ENCODE peak calls at places on chromosome 16, in ten cellular contexts. One of them, this sample, is unnamed.

GRCh38 chr16:85302848-85303353 is 190.6 kb upstream of the CIBAR2 start:
- DNase-seq in activated CD8-positive, alpha-beta T cell treated with anti-CD3 and anti-CD28 coated beads for 36 hours: no peak
- DNase-seq in progenitor cell of endocrine pancreas: no peak
- DNase-seq in fibroblast of pulmonary artery: no peak
- DNase-seq in NB4: no peak
- DNase-seq in AG09309: no peak
- DNase-seq in BE2C: no peak
- DNase-seq in activated B cell treated with CpG ODN at 0.5 μM for 24 hours: no peak
- DNase-seq in Calu3: no peak
- DNase-seq in PC-9: no peak
- DNase-seq in this sample: no peak

GRCh38 chr16:49918257-49918656 is 62.3 kb upstream of the ZNF423 start:
- DNase-seq in fibroblast of pulmonary artery: no peak
- DNase-seq in activated B cell treated with CpG ODN at 0.5 μM for 24 hours: no peak
- DNase-seq in BE2C: no peak
- DNase-seq in Calu3: no peak
- DNase-seq in NB4: peak
- DNase-seq in activated CD8-positive, alpha-beta T cell treated with anti-CD3 and anti-CD28 coated beads for 36 hours: peak
- DNase-seq in progenitor cell of endocrine pancreas: no peak
- DNase-seq in AG09309: no peak
- DNase-seq in PC-9: no peak
- DNase-seq in this sample: no peak

GRCh38 chr16:78763821-78764440 is 664.5 kb downstream of the WWOX start:
- DNase-seq in AG09309: no peak
- DNase-seq in Calu3: no peak
- DNase-seq in NB4: no peak
- DNase-seq in PC-9: no peak
- DNase-seq in activated B cell treated with CpG ODN at 0.5 μM for 24 hours: no peak
- DNase-seq in BE2C: no peak
- DNase-seq in progenitor cell of endocrine pancreas: no peak
- DNase-seq in fibroblast of pulmonary artery: no peak
- DNase-seq in activated CD8-positive, alpha-beta T cell treated with anti-CD3 and anti-CD28 coated beads for 36 hours: no peak
- DNase-seq in this sample: no peak

GRCh38 chr16:11824362-11824761 is 27.0 kb downstream of the RSL1D1 start:
- DNase-seq in NB4: peak
- DNase-seq in activated CD8-positive, alpha-beta T cell treated with anti-CD3 and anti-CD28 coated beads for 36 hours: no peak
- DNase-seq in BE2C: peak
- DNase-seq in Calu3: peak
- DNase-seq in PC-9: peak
- DNase-seq in fibroblast of pulmonary artery: peak
- DNase-seq in progenitor cell of endocrine pancreas: no peak
- DNase-seq in activated B cell treated with CpG ODN at 0.5 μM for 24 hours: no peak
- DNase-seq in AG09309: no peak
- DNase-seq in this sample: no peak

GRCh38 chr16:85639529-85640253 is 26.6 kb downstream of the GSE1 start:
- DNase-seq in progenitor cell of endocrine pancreas: no peak
- DNase-seq in PC-9: no peak
- DNase-seq in NB4: no peak
- DNase-seq in activated CD8-positive, alpha-beta T cell treated with anti-CD3 and anti-CD28 coated beads for 36 hours: no peak
- DNase-seq in AG09309: no peak
- DNase-seq in activated B cell treated with CpG ODN at 0.5 μM for 24 hours: no peak
- DNase-seq in Calu3: no peak
- DNase-seq in BE2C: peak
- DNase-seq in fibroblast of pulmonary artery: no peak
- DNase-seq in this sample: no peak

GRCh38 chr16:69501956-69502457 is 63.8 kb upstream of the NFAT5 start:
- DNase-seq in BE2C: no peak
- DNase-seq in Calu3: no peak
- DNase-seq in NB4: no peak
- DNase-seq in activated CD8-positive, alpha-beta T cell treated with anti-CD3 and anti-CD28 coated beads for 36 hours: no peak
- DNase-seq in progenitor cell of endocrine pancreas: no peak
- DNase-seq in fibroblast of pulmonary artery: peak
- DNase-seq in AG09309: no peak
- DNase-seq in PC-9: no peak
- DNase-seq in activated B cell treated with CpG ODN at 0.5 μM for 24 hours: no peak
- DNase-seq in this sample: no peak

GRCh38 chr16:50598256-50598894 is 50.2 kb downstream of the NKD1 start:
- DNase-seq in activated CD8-positive, alpha-beta T cell treated with anti-CD3 and anti-CD28 coated beads for 36 hours: no peak
- DNase-seq in progenitor cell of endocrine pancreas: no peak
- DNase-seq in NB4: no peak
- DNase-seq in PC-9: no peak
- DNase-seq in BE2C: peak
- DNase-seq in activated B cell treated with CpG ODN at 0.5 μM for 24 hours: no peak
- DNase-seq in AG09309: no peak
- DNase-seq in Calu3: no peak
- DNase-seq in fibroblast of pulmonary artery: no peak
- DNase-seq in this sample: no peak

GRCh38 chr16:81266680-81267095 is 28.2 kb downstream of the BCO1 start:
- DNase-seq in activated B cell treated with CpG ODN at 0.5 μM for 24 hours: no peak
- DNase-seq in NB4: peak
- DNase-seq in BE2C: peak
- DNase-seq in PC-9: peak
- DNase-seq in fibroblast of pulmonary artery: no peak
- DNase-seq in activated CD8-positive, alpha-beta T cell treated with anti-CD3 and anti-CD28 coated beads for 36 hours: peak
- DNase-seq in AG09309: no peak
- DNase-seq in Calu3: peak
- DNase-seq in progenitor cell of endocrine pancreas: no peak
- DNase-seq in this sample: no peak

GRCh38 chr16:3129137-3130131 is 5.4 kb upstream of the ZNF213 start:
- DNase-seq in NB4: peak
- DNase-seq in Calu3: peak
- DNase-seq in PC-9: peak
- DNase-seq in activated B cell treated with CpG ODN at 0.5 μM for 24 hours: peak
- DNase-seq in BE2C: peak
- DNase-seq in activated CD8-positive, alpha-beta T cell treated with anti-CD3 and anti-CD28 coated beads for 36 hours: peak
- DNase-seq in fibroblast of pulmonary artery: peak
- DNase-seq in AG09309: peak
- DNase-seq in progenitor cell of endocrine pancreas: peak
- DNase-seq in this sample: peak

GRCh38 chr16:23795369-23795768 is 40.4 kb upstream of the PRKCB start:
- DNase-seq in NB4: no peak
- DNase-seq in activated B cell treated with CpG ODN at 0.5 μM for 24 hours: no peak
- DNase-seq in AG09309: no peak
- DNase-seq in progenitor cell of endocrine pancreas: no peak
- DNase-seq in Calu3: peak
- DNase-seq in PC-9: no peak
- DNase-seq in fibroblast of pulmonary artery: no peak
- DNase-seq in activated CD8-positive, alpha-beta T cell treated with anti-CD3 and anti-CD28 coated beads for 36 hours: no peak
- DNase-seq in BE2C: no peak
- DNase-seq in this sample: no peak

DNA sequence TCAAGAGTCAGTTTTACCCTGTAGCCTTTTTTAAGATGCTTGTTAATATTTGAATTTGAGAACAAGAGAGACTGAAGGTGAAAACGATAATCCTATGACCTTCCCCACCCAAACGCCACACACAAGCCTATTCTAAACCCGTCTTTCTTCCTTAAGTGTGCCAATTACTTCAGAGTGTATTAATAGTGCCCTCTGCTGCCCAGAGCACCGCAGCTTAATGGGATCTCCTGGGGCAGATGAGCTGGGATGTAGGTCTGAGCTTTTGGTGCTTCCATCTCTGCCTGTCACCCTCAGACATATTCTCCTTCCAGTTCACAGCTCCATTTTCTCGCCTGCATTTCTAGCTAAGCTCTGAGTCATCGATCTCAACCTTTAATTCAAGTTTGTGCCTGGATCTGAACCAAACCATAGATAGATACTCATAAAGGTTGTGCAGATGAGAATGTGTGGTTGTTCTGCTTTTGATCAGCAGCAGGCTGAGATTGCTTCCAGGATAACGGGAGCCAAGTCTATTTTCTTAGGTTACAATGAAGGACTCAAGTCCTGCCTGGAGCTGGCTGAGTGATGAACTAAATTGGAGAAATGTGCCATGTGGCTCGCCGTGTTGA is 46.4 kb upstream of the CDH13 start:
- DNase-seq in activated CD8-positive, alpha-beta T cell treated with anti-CD3 and anti-CD28 coated beads for 36 hours: peak
- DNase-seq in activated B cell treated with CpG ODN at 0.5 μM for 24 hours: no peak
- DNase-seq in NB4: peak
- DNase-seq in AG09309: no peak
- DNase-seq in fibroblast of pulmonary artery: peak
- DNase-seq in PC-9: no peak
- DNase-seq in progenitor cell of endocrine pancreas: no peak
- DNase-seq in Calu3: peak
- DNase-seq in BE2C: no peak
- DNase-seq in this sample: no peak
- TF ChIP-seq CTCF in activated CD8-positive, alpha-beta T cell treated with anti-CD3 and anti-CD28 coated beads for 36 hours: no peak
- TF ChIP-seq CTCF in activated B cell treated with CpG ODN at 0.5 μM for 24 hours: no peak
- TF ChIP-seq CTCF in NB4: peak
- TF ChIP-seq CTCF in AG09309: peak
- TF ChIP-seq CTCF in fibroblast of pulmonary artery: peak
- TF ChIP-seq CTCF in PC-9: peak
- TF ChIP-seq CTCF in progenitor cell of endocrine pancreas: peak
- TF ChIP-seq CTCF in Calu3: no peak
- TF ChIP-seq CTCF in BE2C: no peak
- TF ChIP-seq CTCF in this sample: no peak

DNA sequence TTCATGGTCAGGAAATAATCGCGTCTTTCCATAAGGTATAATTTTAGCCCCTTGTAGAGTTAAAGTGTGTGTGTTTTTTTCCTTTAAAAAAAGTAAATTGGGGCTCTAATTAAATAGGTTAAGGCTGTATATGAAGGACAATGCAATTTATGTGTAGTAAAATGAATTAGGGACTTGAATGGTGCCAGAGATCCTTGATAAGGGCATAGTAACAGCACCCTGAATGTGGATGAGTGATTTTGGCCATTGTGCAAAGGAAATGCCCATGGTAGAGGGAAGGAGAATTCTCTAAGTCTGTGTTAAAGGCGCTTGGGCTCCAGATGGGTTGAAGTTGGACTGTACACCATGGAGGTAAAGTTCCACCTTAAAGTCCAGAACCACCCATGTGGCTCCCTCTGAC is 546.5 kb upstream of the EEF2KMT start:
- DNase-seq in AG09309: no peak
- DNase-seq in activated B cell treated with CpG ODN at 0.5 μM for 24 hours: no peak
- DNase-seq in activated CD8-positive, alpha-beta T cell treated with anti-CD3 and anti-CD28 coated beads for 36 hours: no peak
- DNase-seq in NB4: no peak
- DNase-seq in BE2C: no peak
- DNase-seq in PC-9: no peak
- DNase-seq in progenitor cell of endocrine pancreas: no peak
- DNase-seq in fibroblast of pulmonary artery: no peak
- DNase-seq in Calu3: no peak
- DNase-seq in this sample: no peak
- TF ChIP-seq CTCF in AG09309: no peak
- TF ChIP-seq CTCF in activated B cell treated with CpG ODN at 0.5 μM for 24 hours: no peak
- TF ChIP-seq CTCF in activated CD8-positive, alpha-beta T cell treated with anti-CD3 and anti-CD28 coated beads for 36 hours: no peak
- TF ChIP-seq CTCF in NB4: no peak
- TF ChIP-seq CTCF in BE2C: no peak
- TF ChIP-seq CTCF in PC-9: no peak
- TF ChIP-seq CTCF in progenitor cell of endocrine pancreas: no peak
- TF ChIP-seq CTCF in fibroblast of pulmonary artery: no peak
- TF ChIP-seq CTCF in Calu3: no peak
- TF ChIP-seq CTCF in this sample: no peak

GRCh38 chr16:84022641-84023040 is 20.0 kb downstream of the SLC38A8 start:
- DNase-seq in PC-9: no peak
- DNase-seq in AG09309: no peak
- DNase-seq in NB4: no peak
- DNase-seq in Calu3: no peak
- DNase-seq in BE2C: no peak
- DNase-seq in activated CD8-positive, alpha-beta T cell treated with anti-CD3 and anti-CD28 coated beads for 36 hours: no peak
- DNase-seq in progenitor cell of endocrine pancreas: no peak
- DNase-seq in fibroblast of pulmonary artery: no peak
- DNase-seq in activated B cell treated with CpG ODN at 0.5 μM for 24 hours: no peak
- DNase-seq in this sample: no peak
- TF ChIP-seq CTCF in PC-9: no peak
- TF ChIP-seq CTCF in AG09309: no peak
- TF ChIP-seq CTCF in NB4: no peak
- TF ChIP-seq CTCF in Calu3: no peak
- TF ChIP-seq CTCF in BE2C: no peak
- TF ChIP-seq CTCF in activated CD8-positive, alpha-beta T cell treated with anti-CD3 and anti-CD28 coated beads for 36 hours: no peak
- TF ChIP-seq CTCF in progenitor cell of endocrine pancreas: no peak
- TF ChIP-seq CTCF in fibroblast of pulmonary artery: no peak
- TF ChIP-seq CTCF in activated B cell treated with CpG ODN at 0.5 μM for 24 hours: no peak
- TF ChIP-seq CTCF in this sample: no peak

GRCh38 chr16:56417138-56417537 is 8.2 kb downstream of the AMFR start:
- DNase-seq in PC-9: no peak
- DNase-seq in NB4: no peak
- DNase-seq in progenitor cell of endocrine pancreas: no peak
- DNase-seq in activated B cell treated with CpG ODN at 0.5 μM for 24 hours: no peak
- DNase-seq in BE2C: no peak
- DNase-seq in AG09309: no peak
- DNase-seq in fibroblast of pulmonary artery: no peak
- DNase-seq in activated CD8-positive, alpha-beta T cell treated with anti-CD3 and anti-CD28 coated beads for 36 hours: no peak
- DNase-seq in Calu3: no peak
- DNase-seq in this sample: no peak
- TF ChIP-seq CTCF in PC-9: no peak
- TF ChIP-seq CTCF in NB4: no peak
- TF ChIP-seq CTCF in progenitor cell of endocrine pancreas: no peak
- TF ChIP-seq CTCF in activated B cell treated with CpG ODN at 0.5 μM for 24 hours: no peak
- TF ChIP-seq CTCF in BE2C: no peak
- TF ChIP-seq CTCF in AG09309: no peak
- TF ChIP-seq CTCF in fibroblast of pulmonary artery: no peak
- TF ChIP-seq CTCF in activated CD8-positive, alpha-beta T cell treated with anti-CD3 and anti-CD28 coated beads for 36 hours: no peak
- TF ChIP-seq CTCF in Calu3: no peak
- TF ChIP-seq CTCF in this sample: no peak

GRCh38 chr16:66924527-66925321 is 611 bp downstream of the RRAD start:
- DNase-seq in Calu3: peak
- DNase-seq in AG09309: no peak
- DNase-seq in fibroblast of pulmonary artery: no peak
- DNase-seq in progenitor cell of endocrine pancreas: peak
- DNase-seq in activated CD8-positive, alpha-beta T cell treated with anti-CD3 and anti-CD28 coated beads for 36 hours: peak
- DNase-seq in BE2C: peak
- DNase-seq in PC-9: peak
- DNase-seq in activated B cell treated with CpG ODN at 0.5 μM for 24 hours: no peak
- DNase-seq in NB4: peak
- DNase-seq in this sample: peak
- TF ChIP-seq CTCF in Calu3: peak
- TF ChIP-seq CTCF in AG09309: peak
- TF ChIP-seq CTCF in fibroblast of pulmonary artery: no peak
- TF ChIP-seq CTCF in progenitor cell of endocrine pancreas: peak
- TF ChIP-seq CTCF in activated CD8-positive, alpha-beta T cell treated with anti-CD3 and anti-CD28 coated beads for 36 hours: peak
- TF ChIP-seq CTCF in BE2C: peak
- TF ChIP-seq CTCF in PC-9: no peak
- TF ChIP-seq CTCF in activated B cell treated with CpG ODN at 0.5 μM for 24 hours: no peak
- TF ChIP-seq CTCF in NB4: peak
- TF ChIP-seq CTCF in this sample: peak

DNA sequence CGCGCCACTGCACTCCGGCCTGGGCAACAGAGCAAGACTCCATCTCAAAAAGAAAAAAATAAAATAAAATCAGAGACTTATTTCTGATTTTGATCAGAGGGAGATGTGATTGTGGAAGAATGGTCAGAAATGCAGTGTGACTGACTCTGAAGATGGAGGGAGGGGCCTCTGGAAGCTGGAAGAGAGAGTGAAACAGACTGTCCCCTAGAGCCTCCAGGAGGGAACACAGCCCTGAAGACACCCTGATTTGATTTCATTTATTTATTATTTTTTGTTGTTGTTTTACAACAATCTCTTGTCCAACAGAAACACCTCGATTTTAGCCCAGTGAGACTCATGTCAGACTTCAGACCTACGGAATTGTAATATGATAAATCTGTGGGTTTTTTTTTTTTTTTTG is 26.1 kb downstream of the BCL7C start:
- DNase-seq in AG09309: no peak
- DNase-seq in NB4: peak
- DNase-seq in progenitor cell of endocrine pancreas: no peak
- DNase-seq in activated B cell treated with CpG ODN at 0.5 μM for 24 hours: no peak
- DNase-seq in PC-9: no peak
- DNase-seq in activated CD8-positive, alpha-beta T cell treated with anti-CD3 and anti-CD28 coated beads for 36 hours: no peak
- DNase-seq in fibroblast of pulmonary artery: peak
- DNase-seq in BE2C: no peak
- DNase-seq in Calu3: no peak
- DNase-seq in this sample: no peak
- TF ChIP-seq CTCF in AG09309: peak
- TF ChIP-seq CTCF in NB4: peak
- TF ChIP-seq CTCF in progenitor cell of endocrine pancreas: no peak
- TF ChIP-seq CTCF in activated B cell treated with CpG ODN at 0.5 μM for 24 hours: no peak
- TF ChIP-seq CTCF in PC-9: peak
- TF ChIP-seq CTCF in activated CD8-positive, alpha-beta T cell treated with anti-CD3 and anti-CD28 coated beads for 36 hours: no peak
- TF ChIP-seq CTCF in fibroblast of pulmonary artery: peak
- TF ChIP-seq CTCF in BE2C: peak
- TF ChIP-seq CTCF in Calu3: no peak
- TF ChIP-seq CTCF in this sample: no peak

This sample was measured in natural killer cell.